ENCODE peak calls at places on chromosomes 2 and 18, in six cellular contexts. A, J, F, U, C and V are unnamed samples. For H3K9me3, the result is how much of the 10 kb centered on the place peaks cover.

GRCh38 chr2:191905336-191905735 is 58.4 kb upstream of the CAVIN2 start:
- DNase-seq in J (no peak), F (no peak), A (no peak), C (no peak), U (no peak), V (no peak)

GRCh38 chr2:10422732-10423399 is 25.3 kb downstream of the ODC1 start:
- DNase-seq in F (no peak), C (no peak), J (no peak), U (no peak), A (no peak), V (no peak)

GRCh38 chr2:224847961-224848850 is 132.0 kb upstream of the CCDC195 start:
- DNase-seq in U (peak), J (no peak), A (peak), F (peak), C (no peak), V (peak)

GRCh38 chr2:99821572-99822369 is 320.6 kb downstream of the AFF3 start:
- DNase-seq in C (no peak), U (peak), A (peak), F (peak), J (no peak), V (peak)

GRCh38 chr2:172220111-172220510 is 117.4 kb upstream of the DLX2 start:
- DNase-seq in A (no peak), U (no peak), F (no peak), C (no peak), J (no peak), V (no peak)

GRCh38 chr2:227772197-227772661 is 26.5 kb downstream of the SCYGR8 start:
- DNase-seq in C (no peak), F (no peak), U (no peak), A (no peak), J (no peak), V (no peak)

GRCh38 chr18:55484773-55485172 is 103.2 kb downstream of the TCF4 start:
- DNase-seq in F (no peak), U (no peak), J (no peak), A (no peak), C (no peak), V (no peak)

GRCh38 chr2:173239644-173240043 is 115.0 kb upstream of the CDCA7 start:
- DNase-seq in F (no peak), U (peak), J (no peak), C (no peak), A (no peak), V (no peak)

GRCh38 chr2:223051580-223052375 is at the start of gene KCNE4:
- DNase-seq in F (peak), J (no peak), A (peak), C (no peak), U (peak), V (peak)

GRCh38 chr2:131566371-131566770 is 38.7 kb downstream of the CCDC74A start:
- DNase-seq in J (no peak), C (no peak), A (no peak), U (no peak), F (no peak), V (no peak)

GRCh38 chr2:72143441-72144356 is 4.0 kb downstream of the CYP26B1 start:
- DNase-seq in J (peak), U (no peak), A (peak), C (peak), F (no peak), V (no peak)

GRCh38 chr2:61793389-61793836 is 60.4 kb downstream of the FAM161A start:
- DNase-seq in J (peak), A (peak), C (peak), U (peak), F (peak), V (peak)

GRCh38 chr18:34837769-34838194 is 127.7 kb downstream of the DTNA start:
- DNase-seq in U (peak), F (peak), A (no peak), J (no peak), C (no peak), V (peak)

GRCh38 chr2:160425394-160425793 is 68.2 kb downstream of the RBMS1 start:
- DNase-seq in A (peak), F (peak), C (no peak), U (peak), J (no peak), V (peak)

GRCh38 chr2:213162515-213163118 is 11.2 kb upstream of the IKZF2 start:
- DNase-seq in C (no peak), A (peak), J (no peak), U (peak), F (peak), V (peak)

GRCh38 chr2:34498561-34498960 is 899.5 kb upstream of the FAM98A start:
- DNase-seq in C (no peak), J (no peak), U (no peak), F (no peak), A (no peak), V (no peak)

GRCh38 chr2:46200861-46201605 is 96.2 kb upstream of the EPAS1 start:
- DNase-seq in C (no peak), F (no peak), U (no peak), J (no peak), A (no peak), V (no peak)

GRCh38 chr2:23027396-23027795 is 357.6 kb upstream of the KLHL29 start:
- DNase-seq in U (no peak), A (no peak), C (no peak), J (no peak), F (no peak), V (no peak)

GRCh38 chr18:50395093-50395492 is 20.2 kb downstream of the SKA1 start:
- DNase-seq in J (no peak), A (no peak), U (no peak), F (no peak), C (no peak), V (no peak)

GRCh38 chr2:48725696-48726494 is 29.6 kb downstream of the LHCGR start:
- DNase-seq in F (no peak), C (no peak), U (no peak), J (peak), A (no peak), V (no peak)

GRCh38 chr18:35680139-35680551 is 98.6 kb downstream of the GALNT1 start:
- DNase-seq in J (no peak), F (no peak), C (no peak), A (no peak), U (no peak), V (no peak)

GRCh38 chr2:173037245-173038106 is 38.2 kb upstream of the MAP3K20 start:
- DNase-seq in F (peak), U (peak), J (no peak), A (no peak), C (no peak), V (no peak)

GRCh38 chr2:180876506-180876905 is 103.9 kb upstream of the UBE2E3 start:
- DNase-seq in A (no peak), C (no peak), J (no peak), U (no peak), F (peak), V (peak)

GRCh38 chr2:165646321-165646801 is 147.7 kb downstream of the GALNT3 start:
- DNase-seq in F (no peak), U (no peak), C (no peak), J (no peak), A (peak), V (no peak)

GRCh38 chr2:111662039-111662740 is 221.8 kb downstream of the ANAPC1 start:
- DNase-seq in C (no peak), U (peak), J (peak), A (peak), F (peak), V (peak)

GRCh38 chr2:72994991-72995380 is 76.5 kb downstream of the SFXN5 start:
- DNase-seq in U (no peak), F (no peak), J (peak), C (no peak), A (no peak), V (no peak)

GRCh38 chr2:175282300-175282699 is 100.8 kb upstream of the ATP5MC3 start:
- DNase-seq in C (no peak), U (peak), A (peak), F (peak), J (no peak), V (peak)

GRCh38 chr2:154952346-154953010 is 254.0 kb downstream of the KCNJ3 start:
- DNase-seq in U (no peak), J (no peak), C (no peak), A (no peak), F (no peak), V (no peak)

GRCh38 chr2:207698303-207698702 is 13.1 kb upstream of the CCNYL1 start:
- DNase-seq in F (no peak), J (no peak), A (no peak), U (no peak), C (no peak), V (no peak)

GRCh38 chr2:11560806-11561205 is 27.0 kb downstream of the GREB1 start:
- DNase-seq in U (no peak), A (no peak), F (no peak), C (peak), J (no peak), V (no peak)

GRCh38 chr2:202429164-202429980 is 53.2 kb downstream of the BMPR2 start:
- DNase-seq in C (no peak), A (peak), F (peak), J (no peak), U (peak), V (peak)

GRCh38 chr2:175366814-175367213 is 185.3 kb upstream of the ATP5MC3 start:
- DNase-seq in A (peak), U (peak), J (peak), F (peak), C (no peak), V (peak)

GRCh38 chr2:100365434-100365833 is 43.1 kb upstream of the LONRF2 start:
- DNase-seq in J (no peak), C (no peak), U (peak), A (peak), F (peak), V (peak)

GRCh38 chr2:85695691-85696668 is 1.8 kb downstream of the GNLY start:
- DNase-seq in U (no peak), F (no peak), J (no peak), C (no peak), A (no peak), V (no peak)

GRCh38 chr2:225465827-225466226 is 66.3 kb downstream of the NYAP2 start:
- DNase-seq in U (no peak), A (no peak), F (no peak), J (no peak), C (no peak), V (no peak)

GRCh38 chr2:172792711-172793110 is 57.1 kb downstream of the RAPGEF4 start:
- DNase-seq in F (peak), U (peak), J (no peak), C (no peak), A (peak), V (peak)

GRCh38 chr2:168639501-168639900 is 162.9 kb upstream of the NOSTRIN start:
- DNase-seq in J (no peak), F (peak), A (peak), U (peak), C (no peak), V (peak)

GRCh38 chr2:7510353-7510752 is 593.1 kb downstream of the RNF144A start:
- DNase-seq in F (no peak), J (no peak), C (no peak), A (peak), U (no peak), V (no peak)

GRCh38 chr2:98188351-98189046 is 101.5 kb downstream of the VWA3B start:
- DNase-seq in U (no peak), C (no peak), F (peak), A (peak), J (no peak), V (no peak)

GRCh38 chr2:141493936-141494335 is 636.9 kb downstream of the LRP1B start:
- DNase-seq in C (no peak), J (no peak), A (no peak), F (no peak), U (no peak), V (no peak)
- H3K9me3 ChIP-seq in C (under half), J (under half), A (under half), F (under half), U (under half), V (under half)

DNA sequence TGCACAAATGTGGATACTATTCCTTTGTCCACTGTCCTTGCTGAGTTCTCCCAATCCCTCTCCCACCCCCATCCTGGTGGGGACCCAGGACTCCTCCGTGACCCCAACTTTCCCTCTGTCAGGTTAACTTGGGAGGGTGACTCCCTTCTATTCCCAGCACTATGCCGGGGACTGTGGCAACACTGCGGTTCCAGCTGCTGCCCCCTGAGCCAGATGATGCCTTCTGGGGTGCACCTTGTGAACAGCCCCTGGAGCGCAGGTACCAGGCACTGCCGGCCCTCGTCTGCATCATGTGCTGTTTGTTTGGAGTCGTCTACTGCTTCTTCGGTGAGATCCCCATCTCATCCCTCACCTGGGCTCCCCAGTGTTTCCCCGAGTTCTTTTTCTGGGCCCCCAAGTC is 739 bp downstream of the TMEM198 start:
- DNase-seq in F (no peak), A (no peak), J (no peak), C (no peak), U (no peak), V (no peak)
- H3K4me3 ChIP-seq in F (peak), A (peak), J (peak), C (peak), U (no peak), V (peak)

DNA sequence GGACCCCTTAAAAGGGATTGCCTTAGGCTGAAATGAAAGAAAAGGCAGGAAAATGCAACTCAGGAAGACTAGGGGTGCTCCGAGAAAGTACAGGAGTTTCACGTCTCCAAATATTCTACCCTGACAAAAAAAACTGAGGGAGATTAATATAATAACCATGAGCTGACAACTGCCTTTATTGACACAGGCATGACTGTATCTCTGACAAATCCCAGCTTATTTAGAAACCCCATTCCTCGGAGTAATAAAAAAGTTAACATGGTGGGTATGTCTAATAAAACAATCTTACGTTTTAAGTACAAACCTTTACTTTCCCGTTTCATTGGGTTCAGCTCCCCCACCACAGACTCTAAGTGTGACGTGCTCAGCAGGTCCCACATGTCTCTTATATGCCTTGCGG is 7.9 kb upstream of the RBFA start:
- DNase-seq in A (no peak), F (no peak), J (no peak), C (no peak), U (no peak), V (no peak)
- H3K9me3 ChIP-seq in A (under half), F (under half), J (under half), C (half or more), U (under half), V (under half)

GRCh38 chr2:96918092-96918753 is 48.3 kb upstream of the SEMA4C start:
- DNase-seq in U (no peak), C (no peak), A (no peak), F (no peak), J (no peak), V (no peak)

GRCh38 chr2:96916156-96917007 is 46.5 kb upstream of the SEMA4C start:
- DNase-seq in A (no peak), F (no peak), C (no peak), J (no peak), U (no peak), V (no peak)

GRCh38 chr2:96918754-96919550 is 49.1 kb upstream of the SEMA4C start:
- DNase-seq in A (no peak), U (no peak), C (no peak), J (no peak), F (no peak), V (no peak)

GRCh38 chr2:96914332-96914731 is 44.5 kb upstream of the SEMA4C start:
- DNase-seq in C (no peak), J (no peak), A (peak), F (peak), U (peak), V (no peak)

GRCh38 chr2:96917008-96917575 is 47.2 kb upstream of the SEMA4C start:
- DNase-seq in C (no peak), A (peak), F (peak), U (no peak), J (no peak), V (no peak)
- H3K4me3 ChIP-seq in C (no peak), A (no peak), F (no peak), U (no peak), J (no peak), V (no peak)

GRCh38 chr2:89834306-89834705 is 1142.8 kb downstream of the RPIA start:
- DNase-seq in U (no peak), C (no peak), F (no peak), A (no peak), J (no peak), V (no peak)
- H3K9me3 ChIP-seq in U (under half), C (under half), F (under half), A (under half), J (under half), V (under half)

GRCh38 chr18:52288403-52289004 is 51.5 kb upstream of the DCC start:
- DNase-seq in F (no peak), J (peak), A (peak), C (peak), U (no peak), V (no peak)
- H3K4me3 ChIP-seq in F (no peak), J (no peak), A (no peak), C (no peak), U (no peak), V (no peak)

GRCh38 chr2:56684371-56684770 is 500.6 kb downstream of the CCDC85A start:
- DNase-seq in F (no peak), J (no peak), C (no peak), U (no peak), A (no peak), V (no peak)

GRCh38 chr2:56682397-56682760 is 498.6 kb downstream of the CCDC85A start:
- DNase-seq in F (peak), C (no peak), A (no peak), U (no peak), J (no peak), V (peak)

GRCh38 chr2:56680971-56681631 is 497.3 kb downstream of the CCDC85A start:
- DNase-seq in F (peak), A (peak), U (peak), C (no peak), J (no peak), V (peak)

GRCh38 chr2:56685205-56685604 is 501.4 kb downstream of the CCDC85A start:
- DNase-seq in A (no peak), C (no peak), J (no peak), U (no peak), F (no peak), V (no peak)

GRCh38 chr2:56681659-56682396 is 498.0 kb downstream of the CCDC85A start:
- DNase-seq in C (no peak), U (peak), A (peak), J (no peak), F (peak), V (peak)
- H3K9me3 ChIP-seq in C (under half), U (under half), A (under half), J (under half), F (under half), V (under half)